ENCODE peak calls at places on chromosomes 13 and 19, in eight cellular contexts. S, G, Z, Q, F, O, L and W are unnamed samples. For H3K9me3, the result is how much of the 10 kb centered on the place peaks cover.

GRCh38 chr13:87676254-87677042 is 5.3 kb downstream of the SLITRK5 start:
- DNase-seq in S (peak), G (no peak), Z (no peak), Q (no peak), F (no peak), O (no peak), L (no peak), W (no peak)

GRCh38 chr13:108086678-108087077 is 128.7 kb downstream of the LIG4 start:
- DNase-seq in S (no peak), G (no peak), Z (no peak), Q (no peak), F (no peak), O (no peak), L (no peak), W (no peak)

GRCh38 chr13:112453207-112453829 is 77.2 kb downstream of the SPACA7 start:
- DNase-seq in S (no peak), G (peak), Z (no peak), Q (no peak), F (no peak), O (no peak), L (no peak), W (no peak)

GRCh38 chr13:25384747-25385270 is 13.0 kb downstream of the ATP8A2 start:
- DNase-seq in S (no peak), G (no peak), Z (no peak), Q (no peak), F (no peak), O (no peak), L (no peak), W (no peak)

GRCh38 chr19:18419195-18419698 is at the start of gene SSBP4:
- DNase-seq in S (peak), G (no peak), Z (no peak), Q (peak), F (no peak), O (peak), L (no peak), W (no peak)

GRCh38 chr13:32247887-32248286 is 67.3 kb downstream of the ZAR1L start:
- DNase-seq in S (no peak), G (no peak), Z (no peak), Q (no peak), F (no peak), O (no peak), L (no peak), W (no peak)

GRCh38 chr13:52001120-52001731 is 10.0 kb downstream of the ATP7B start:
- DNase-seq in S (no peak), G (no peak), Z (peak), Q (no peak), F (no peak), O (no peak), L (no peak), W (no peak)

GRCh38 chr19:41587838-41588210 is 11.9 kb downstream of the CEACAM21 start:
- DNase-seq in S (no peak), G (peak), Z (no peak), Q (no peak), F (no peak), O (no peak), L (no peak), W (no peak)

GRCh38 chr13:108342369-108343289 is 73.1 kb downstream of the TNFSF13B start:
- DNase-seq in S (no peak), G (no peak), Z (no peak), Q (no peak), F (no peak), O (peak), L (no peak), W (no peak)

GRCh38 chr13:113329656-113330312 is 32.7 kb downstream of the LAMP1 start:
- DNase-seq in S (no peak), G (no peak), Z (no peak), Q (no peak), F (no peak), O (no peak), L (no peak), W (no peak)

GRCh38 chr13:21670006-21670882 is 629 bp upstream of the FGF9 start:
- DNase-seq in S (peak), G (no peak), Z (no peak), Q (peak), F (peak), O (peak), L (no peak), W (no peak)

GRCh38 chr13:35146686-35147085 is 204.6 kb downstream of the NBEA start:
- DNase-seq in S (no peak), G (no peak), Z (no peak), Q (no peak), F (no peak), O (no peak), L (no peak), W (no peak)

GRCh38 chr13:33879044-33879596 is 61.2 kb downstream of the RFC3 start:
- DNase-seq in S (no peak), G (no peak), Z (no peak), Q (no peak), F (no peak), O (no peak), L (no peak), W (no peak)

GRCh38 chr13:44362394-44363040 is 11.1 kb upstream of the SERP2 start:
- DNase-seq in S (no peak), G (no peak), Z (no peak), Q (no peak), F (no peak), O (no peak), L (no peak), W (no peak)

GRCh38 chr19:36136975-36137686 is 2.7 kb upstream of the CAPNS1 start:
- DNase-seq in S (no peak), G (no peak), Z (no peak), Q (peak), F (peak), O (peak), L (peak), W (peak)

GRCh38 chr19:21789761-21790160 is 22.4 kb upstream of the ZNF100 start:
- DNase-seq in S (no peak), G (no peak), Z (no peak), Q (no peak), F (no peak), O (peak), L (no peak), W (no peak)

GRCh38 chr19:45413497-45413896 is 7.1 kb downstream of the POLR1G start:
- DNase-seq in S (no peak), G (no peak), Z (no peak), Q (no peak), F (peak), O (no peak), L (no peak), W (no peak)

GRCh38 chr19:30063184-30064020 is 121.4 kb downstream of the URI1 start:
- DNase-seq in S (no peak), G (no peak), Z (no peak), Q (no peak), F (no peak), O (no peak), L (no peak), W (no peak)
- H3K9me3 ChIP-seq in S (under half), G (under half), Z (under half), Q (under half), F (under half), O (under half), L (under half), W (under half)

DNA sequence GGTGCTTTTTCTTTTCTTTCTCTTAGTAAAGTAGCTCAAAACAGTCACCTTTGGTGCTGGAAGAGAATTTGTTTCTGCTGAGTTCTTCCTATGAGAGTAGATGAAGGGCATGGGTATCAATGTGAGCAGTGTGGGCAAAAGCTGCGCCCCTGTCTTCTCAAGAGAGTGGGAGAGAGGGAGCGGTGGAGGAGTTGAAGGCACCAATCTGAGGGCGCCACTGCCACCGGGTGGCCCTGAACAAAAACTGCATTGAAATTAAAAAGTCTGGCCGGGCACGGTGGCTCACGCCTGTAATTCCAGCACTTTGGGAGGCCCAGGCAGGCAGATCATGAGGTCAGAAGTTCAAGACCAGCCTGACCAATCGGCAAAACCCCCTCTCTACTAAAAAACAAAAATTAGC is 28.7 kb upstream of the EPHX3 start:
- DNase-seq in S (no peak), G (no peak), Z (no peak), Q (no peak), F (no peak), O (no peak), L (no peak), W (no peak)
- TF ChIP-seq CTCF in S (no peak), G (no peak), Z (peak), Q (no peak), F (no peak), O (no peak), L (peak), W (peak)

DNA sequence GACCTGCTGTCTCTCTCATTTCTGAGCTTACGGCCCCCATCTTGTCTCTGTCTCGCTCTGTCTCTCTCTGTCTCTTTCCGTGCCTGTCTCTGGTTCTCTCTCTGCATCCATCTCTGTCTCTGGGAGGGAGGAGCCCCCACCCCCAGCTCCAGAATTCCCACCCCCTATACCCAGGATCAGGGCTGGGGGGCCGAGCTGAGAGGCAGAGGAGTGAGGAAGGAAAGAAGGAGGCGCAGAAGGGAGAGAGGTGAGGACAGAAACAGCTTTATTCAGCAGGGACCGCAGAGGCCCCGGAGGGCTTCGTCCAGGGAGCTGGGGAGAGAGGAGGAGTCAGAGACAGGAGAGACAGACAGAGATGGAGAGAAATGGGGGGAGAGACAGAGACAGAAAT is 14.0 kb downstream of the JOSD2 start:
- DNase-seq in S (no peak), G (no peak), Z (no peak), Q (no peak), F (no peak), O (no peak), L (no peak), W (no peak)
- H3K9me3 ChIP-seq in S (under half), G (under half), Z (under half), Q (under half), F (under half), O (under half), L (under half), W (under half)

DNA sequence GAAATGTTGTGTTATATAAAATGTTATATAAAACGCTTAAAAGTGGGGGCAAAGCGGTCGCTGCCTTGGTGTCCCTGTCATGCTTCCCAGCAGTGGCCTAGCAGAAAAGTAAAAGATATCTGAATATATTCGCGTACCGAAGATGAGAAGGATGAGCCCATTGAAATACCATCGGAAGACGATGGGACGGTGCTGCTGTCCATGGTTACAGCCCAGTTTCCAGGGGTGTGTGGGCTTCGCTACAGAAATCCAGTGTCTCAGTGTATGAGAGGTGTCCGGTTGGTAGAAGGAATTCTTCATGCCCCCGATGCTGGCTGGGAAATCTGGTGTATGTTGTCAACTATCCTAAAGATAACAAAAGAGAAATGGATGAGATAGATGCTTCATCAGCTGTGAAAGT is 110.9 kb upstream of the DIAPH3 start:
- DNase-seq in S (no peak), G (no peak), Z (no peak), Q (no peak), F (no peak), O (no peak), L (no peak), W (no peak)
- TF ChIP-seq CTCF in S (no peak), G (no peak), Z (no peak), Q (no peak), F (no peak), O (no peak), L (no peak), W (no peak)

GRCh38 chr13:109567315-109567714 is 219.1 kb downstream of the IRS2 start:
- DNase-seq in S (no peak), G (no peak), Z (no peak), Q (no peak), F (no peak), O (no peak), L (no peak), W (no peak)
- H3K9me3 ChIP-seq in S (under half), G (under half), Z (under half), Q (under half), F (under half), O (under half), L (under half), W (under half)

GRCh38 chr19:49073514-49074378 is 1.2 kb upstream of the KCNA7 start:
- DNase-seq in S (no peak), G (no peak), Z (no peak), Q (no peak), F (no peak), O (peak), L (no peak), W (peak)
- TF ChIP-seq CTCF in S (no peak), G (no peak), Z (peak), Q (no peak), F (no peak), O (peak), L (no peak), W (peak)

DNA sequence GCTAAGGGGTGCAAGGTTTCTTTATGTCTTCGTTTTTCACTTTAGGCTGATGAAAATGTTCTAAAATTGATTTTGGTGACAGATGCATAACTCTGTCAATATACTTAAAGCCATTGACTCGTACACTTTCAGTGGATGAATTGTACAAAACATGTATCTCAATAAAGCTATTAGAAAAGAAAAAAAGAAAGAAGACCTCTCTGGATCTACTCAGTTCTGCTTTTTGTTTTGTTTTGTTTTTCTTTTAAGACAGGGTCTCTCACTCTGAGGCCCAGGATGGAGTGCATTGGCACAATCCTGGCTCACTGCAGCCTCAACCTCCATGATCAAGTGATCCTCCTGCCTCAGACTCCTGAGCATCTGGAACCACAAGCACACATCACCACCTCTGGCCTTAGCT is 3.5 kb downstream of the SIGLEC5 start:
- DNase-seq in S (no peak), G (no peak), Z (no peak), Q (no peak), F (no peak), O (no peak), L (no peak), W (no peak)
- H3K9me3 ChIP-seq in S (under half), G (under half), Z (under half), Q (under half), F (under half), O (under half), L (under half), W (under half)

DNA sequence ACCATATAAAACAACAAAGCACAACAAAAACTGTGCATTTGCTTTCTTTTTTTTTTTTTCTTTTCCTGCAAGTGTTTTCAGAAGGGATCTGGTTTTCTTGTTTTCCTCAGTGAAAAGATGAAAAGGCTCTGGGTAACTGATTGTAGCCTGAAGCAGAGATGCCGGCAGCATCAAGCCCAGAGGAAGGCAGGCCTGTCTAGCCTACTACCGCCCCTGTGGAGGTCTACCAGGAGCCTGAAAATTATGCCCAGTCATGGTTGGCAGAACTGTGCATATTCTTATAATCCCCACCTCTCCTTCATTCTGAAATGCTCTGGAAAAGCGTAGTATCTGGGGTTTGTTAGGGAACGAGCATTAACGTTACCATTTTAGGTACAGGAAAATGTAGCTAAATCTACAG is 32.6 kb upstream of the MEDAG start:
- DNase-seq in S (no peak), G (no peak), Z (no peak), Q (no peak), F (no peak), O (no peak), L (no peak), W (no peak)
- TF ChIP-seq CTCF in S (no peak), G (no peak), Z (no peak), Q (no peak), F (no peak), O (no peak), L (no peak), W (no peak)